ENCODE peak calls at places on chromosome 11, in nine cellular contexts. One of them, this sample, is unnamed.

GRCh38 chr11:69044111-69045013 is 4.4 kb upstream of the TPCN2 start:
- DNase-seq in neural progenitor cell: peak
- DNase-seq in GM23338: peak
- DNase-seq in PC-3: peak
- DNase-seq in HCT116: peak
- DNase-seq in GM23248: peak
- DNase-seq in hepatocyte: peak
- DNase-seq in MM.1S: peak
- DNase-seq in SK-N-SH: peak
- DNase-seq in this sample: peak

GRCh38 chr11:121132211-121132976 is 31.4 kb downstream of the TECTA start:
- DNase-seq in neural progenitor cell: no peak
- DNase-seq in GM23338: no peak
- DNase-seq in PC-3: peak
- DNase-seq in HCT116: peak
- DNase-seq in GM23248: peak
- DNase-seq in hepatocyte: no peak
- DNase-seq in MM.1S: no peak
- DNase-seq in SK-N-SH: peak
- DNase-seq in this sample: no peak

GRCh38 chr11:28981331-28981865 is 873.2 kb downstream of the METTL15 start:
- DNase-seq in neural progenitor cell: no peak
- DNase-seq in GM23338: no peak
- DNase-seq in PC-3: no peak
- DNase-seq in HCT116: no peak
- DNase-seq in GM23248: no peak
- DNase-seq in hepatocyte: no peak
- DNase-seq in MM.1S: no peak
- DNase-seq in SK-N-SH: no peak
- DNase-seq in this sample: no peak

GRCh38 chr11:96061730-96062524 is 138.0 kb upstream of the MTMR2 start:
- DNase-seq in neural progenitor cell: no peak
- DNase-seq in GM23338: no peak
- DNase-seq in PC-3: peak
- DNase-seq in HCT116: no peak
- DNase-seq in GM23248: peak
- DNase-seq in hepatocyte: peak
- DNase-seq in MM.1S: peak
- DNase-seq in SK-N-SH: no peak
- DNase-seq in this sample: no peak

GRCh38 chr11:88375927-88376470 is 38.5 kb upstream of the CTSC start:
- DNase-seq in neural progenitor cell: no peak
- DNase-seq in GM23338: peak
- DNase-seq in PC-3: no peak
- DNase-seq in HCT116: no peak
- DNase-seq in GM23248: no peak
- DNase-seq in hepatocyte: no peak
- DNase-seq in MM.1S: no peak
- DNase-seq in SK-N-SH: no peak
- DNase-seq in this sample: no peak

GRCh38 chr11:288328-289144 is at the start of gene PGGHG:
- DNase-seq in neural progenitor cell: peak
- DNase-seq in GM23338: no peak
- DNase-seq in PC-3: peak
- DNase-seq in HCT116: no peak
- DNase-seq in GM23248: peak
- DNase-seq in hepatocyte: peak
- DNase-seq in MM.1S: peak
- DNase-seq in SK-N-SH: peak
- DNase-seq in this sample: no peak

GRCh38 chr11:2099523-2100316 is 39.5 kb downstream of the IGF2 start:
- DNase-seq in neural progenitor cell: no peak
- DNase-seq in GM23338: peak
- DNase-seq in PC-3: peak
- DNase-seq in HCT116: no peak
- DNase-seq in GM23248: no peak
- DNase-seq in hepatocyte: no peak
- DNase-seq in MM.1S: no peak
- DNase-seq in SK-N-SH: peak
- DNase-seq in this sample: no peak

GRCh38 chr11:35272391-35272821 is 133.4 kb downstream of the CD44 start:
- DNase-seq in neural progenitor cell: no peak
- DNase-seq in GM23338: no peak
- DNase-seq in PC-3: no peak
- DNase-seq in HCT116: no peak
- DNase-seq in GM23248: no peak
- DNase-seq in hepatocyte: no peak
- DNase-seq in MM.1S: peak
- DNase-seq in SK-N-SH: no peak
- DNase-seq in this sample: no peak

GRCh38 chr11:61958590-61958989 is 8.4 kb downstream of the BEST1 start:
- DNase-seq in neural progenitor cell: no peak
- DNase-seq in GM23338: no peak
- DNase-seq in PC-3: no peak
- DNase-seq in HCT116: no peak
- DNase-seq in GM23248: no peak
- DNase-seq in hepatocyte: no peak
- DNase-seq in MM.1S: no peak
- DNase-seq in SK-N-SH: no peak
- DNase-seq in this sample: no peak

GRCh38 chr11:94786264-94787126 is 18.3 kb downstream of the AMOTL1 start:
- DNase-seq in neural progenitor cell: peak
- DNase-seq in GM23338: peak
- DNase-seq in PC-3: peak
- DNase-seq in HCT116: no peak
- DNase-seq in GM23248: peak
- DNase-seq in hepatocyte: no peak
- DNase-seq in MM.1S: peak
- DNase-seq in SK-N-SH: peak
- DNase-seq in this sample: peak

GRCh38 chr11:43919852-43920597 is 22.4 kb upstream of the C11orf96 start:
- DNase-seq in neural progenitor cell: no peak
- DNase-seq in GM23338: no peak
- DNase-seq in PC-3: no peak
- DNase-seq in HCT116: no peak
- DNase-seq in GM23248: no peak
- DNase-seq in hepatocyte: no peak
- DNase-seq in MM.1S: no peak
- DNase-seq in SK-N-SH: no peak
- DNase-seq in this sample: no peak

GRCh38 chr11:43920598-43921419 is 21.6 kb upstream of the C11orf96 start:
- DNase-seq in neural progenitor cell: no peak
- DNase-seq in GM23338: no peak
- DNase-seq in PC-3: peak
- DNase-seq in HCT116: peak
- DNase-seq in GM23248: peak
- DNase-seq in hepatocyte: peak
- DNase-seq in MM.1S: peak
- DNase-seq in SK-N-SH: no peak
- DNase-seq in this sample: no peak

GRCh38 chr11:43922974-43923326 is 19.5 kb upstream of the C11orf96 start:
- DNase-seq in neural progenitor cell: no peak
- DNase-seq in GM23338: no peak
- DNase-seq in PC-3: no peak
- DNase-seq in HCT116: no peak
- DNase-seq in GM23248: no peak
- DNase-seq in hepatocyte: no peak
- DNase-seq in MM.1S: no peak
- DNase-seq in SK-N-SH: no peak
- DNase-seq in this sample: no peak

GRCh38 chr11:43922295-43922648 is 20.2 kb upstream of the C11orf96 start:
- DNase-seq in neural progenitor cell: no peak
- DNase-seq in GM23338: no peak
- DNase-seq in PC-3: no peak
- DNase-seq in HCT116: no peak
- DNase-seq in GM23248: no peak
- DNase-seq in hepatocyte: no peak
- DNase-seq in MM.1S: no peak
- DNase-seq in SK-N-SH: no peak
- DNase-seq in this sample: no peak

DNA sequence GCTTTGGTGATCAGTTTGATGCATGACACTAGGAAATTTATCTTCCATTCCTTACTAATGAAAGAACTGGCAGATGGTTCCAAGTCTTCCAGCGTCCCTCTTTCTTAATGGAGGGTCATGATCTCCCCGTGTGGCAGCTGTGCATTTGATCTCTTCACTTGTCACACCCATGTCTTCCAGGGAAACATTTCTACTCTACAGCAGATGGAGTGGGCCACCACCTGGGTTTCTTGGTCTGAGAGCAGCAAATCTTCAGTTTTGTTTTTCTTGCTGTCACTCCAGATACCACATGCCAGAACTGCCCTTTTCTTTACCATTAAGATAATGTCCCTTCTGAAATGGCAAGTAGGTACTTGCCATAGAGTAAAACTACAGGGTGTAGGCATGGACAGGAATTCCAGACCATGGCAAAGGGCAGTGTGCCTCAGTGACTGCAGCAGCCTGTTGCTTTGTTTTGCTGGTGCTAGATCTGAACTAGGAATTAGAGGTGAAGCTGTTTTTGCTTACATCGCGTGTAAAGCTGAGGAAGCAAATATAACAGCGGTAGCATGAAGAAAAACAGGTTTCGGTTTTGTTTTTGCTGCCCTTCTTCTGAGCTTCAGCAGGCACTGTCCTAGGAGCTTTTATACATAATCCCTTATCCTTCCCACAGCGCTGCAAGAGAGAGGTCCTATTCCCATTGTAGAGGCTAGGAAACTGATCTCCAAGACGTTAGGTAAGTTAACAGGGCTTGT is 20.7 kb upstream of the C11orf96 start:
- DNase-seq in neural progenitor cell: no peak
- DNase-seq in GM23338: no peak
- DNase-seq in PC-3: no peak
- DNase-seq in HCT116: no peak
- DNase-seq in GM23248: no peak
- DNase-seq in hepatocyte: no peak
- DNase-seq in MM.1S: peak
- DNase-seq in SK-N-SH: no peak
- DNase-seq in this sample: no peak
- H3K4me2 ChIP-seq in neural progenitor cell: no peak
- H3K4me2 ChIP-seq in GM23338: no peak
- H3K4me2 ChIP-seq in PC-3: no peak
- H3K4me2 ChIP-seq in HCT116: no peak
- H3K4me2 ChIP-seq in GM23248: no peak
- H3K4me2 ChIP-seq in hepatocyte: no peak
- H3K4me2 ChIP-seq in MM.1S: peak
- H3K4me2 ChIP-seq in SK-N-SH: no peak
- H3K4me2 ChIP-seq in this sample: no peak

DNA sequence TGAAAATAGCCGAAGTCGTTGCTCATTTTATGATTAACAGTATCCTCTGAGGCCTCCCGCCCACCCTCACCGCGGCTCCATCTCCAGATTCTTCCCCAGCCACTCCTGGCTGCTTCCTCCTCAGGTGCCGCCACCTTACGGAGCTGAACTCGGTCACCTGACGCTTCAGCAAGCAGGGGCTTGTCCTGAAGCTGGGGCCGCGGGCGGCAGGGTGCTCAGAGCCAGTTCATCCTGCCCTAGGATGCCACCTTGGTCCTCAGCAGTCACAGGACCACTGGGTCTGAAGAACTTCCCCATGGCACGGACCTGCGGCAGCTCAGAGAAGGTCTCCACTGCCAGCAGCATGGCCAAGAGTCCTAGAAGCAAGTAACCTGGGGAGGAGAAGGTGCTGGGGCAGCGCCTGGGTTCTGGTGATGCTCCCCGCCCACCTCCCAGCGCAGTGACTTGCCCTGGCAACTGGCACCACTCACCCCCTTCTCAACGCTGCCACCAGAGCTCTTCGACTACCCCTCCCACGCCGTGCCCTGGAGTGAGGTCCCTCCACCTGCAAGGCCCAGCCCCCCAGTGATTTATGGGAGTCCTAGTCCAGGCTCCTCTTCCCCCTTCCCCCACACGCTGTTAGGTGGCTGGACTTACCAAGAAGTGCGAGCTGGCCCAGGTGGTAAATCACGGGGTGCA is 2.6 kb downstream of the KCNK7 start:
- DNase-seq in neural progenitor cell: no peak
- DNase-seq in GM23338: no peak
- DNase-seq in PC-3: no peak
- DNase-seq in HCT116: no peak
- DNase-seq in GM23248: no peak
- DNase-seq in hepatocyte: no peak
- DNase-seq in MM.1S: no peak
- DNase-seq in SK-N-SH: peak
- DNase-seq in this sample: no peak
- H2AFZ ChIP-seq in neural progenitor cell: no peak
- H2AFZ ChIP-seq in GM23338: peak
- H2AFZ ChIP-seq in PC-3: no peak
- H2AFZ ChIP-seq in HCT116: no peak
- H2AFZ ChIP-seq in GM23248: no peak
- H2AFZ ChIP-seq in hepatocyte: no peak
- H2AFZ ChIP-seq in MM.1S: no peak
- H2AFZ ChIP-seq in SK-N-SH: no peak
- H2AFZ ChIP-seq in this sample: no peak

GRCh38 chr11:92443109-92443508 is 218.5 kb downstream of the FAT3 start:
- DNase-seq in neural progenitor cell: no peak
- DNase-seq in GM23338: no peak
- DNase-seq in PC-3: no peak
- DNase-seq in HCT116: no peak
- DNase-seq in GM23248: no peak
- DNase-seq in hepatocyte: no peak
- DNase-seq in MM.1S: no peak
- DNase-seq in SK-N-SH: no peak
- DNase-seq in this sample: no peak
- TF ChIP-seq EZH2phosphoT487 in neural progenitor cell: no peak
- TF ChIP-seq EZH2phosphoT487 in GM23338: no peak
- TF ChIP-seq EZH2phosphoT487 in PC-3: no peak
- TF ChIP-seq EZH2phosphoT487 in HCT116: no peak
- TF ChIP-seq EZH2phosphoT487 in GM23248: no peak
- TF ChIP-seq EZH2phosphoT487 in hepatocyte: no peak
- TF ChIP-seq EZH2phosphoT487 in MM.1S: no peak
- TF ChIP-seq EZH2phosphoT487 in SK-N-SH: no peak
- TF ChIP-seq EZH2phosphoT487 in this sample: no peak

GRCh38 chr11:16792426-16792825 is 54.0 kb downstream of the C11orf58 start:
- DNase-seq in neural progenitor cell: no peak
- DNase-seq in GM23338: no peak
- DNase-seq in PC-3: no peak
- DNase-seq in HCT116: no peak
- DNase-seq in GM23248: peak
- DNase-seq in hepatocyte: no peak
- DNase-seq in MM.1S: no peak
- DNase-seq in SK-N-SH: no peak
- DNase-seq in this sample: no peak
- H3K4me2 ChIP-seq in neural progenitor cell: no peak
- H3K4me2 ChIP-seq in GM23338: no peak
- H3K4me2 ChIP-seq in PC-3: no peak
- H3K4me2 ChIP-seq in HCT116: no peak
- H3K4me2 ChIP-seq in GM23248: peak
- H3K4me2 ChIP-seq in hepatocyte: no peak
- H3K4me2 ChIP-seq in MM.1S: no peak
- H3K4me2 ChIP-seq in SK-N-SH: no peak
- H3K4me2 ChIP-seq in this sample: no peak

This sample was measured in OCI-LY7.